ENCODE peak calls at places on chromosome 17, in five cellular contexts. One of them, this sample, is unnamed.

GRCh38 chr17:65228734-65229390 is 91.7 kb downstream of the RGS9 start:
- DNase-seq in CD8-positive, alpha-beta memory T cell: peak; percentile 60
- DNase-seq in T-helper 2 cell: peak; percentile 35
- DNase-seq in NAMALWA: peak; percentile 17
- DNase-seq in coronary artery: no peak
- DNase-seq in this sample: no peak

GRCh38 chr17:50322271-50322670 is 23.7 kb upstream of the XYLT2 start:
- DNase-seq in CD8-positive, alpha-beta memory T cell: no peak
- DNase-seq in T-helper 2 cell: no peak
- DNase-seq in NAMALWA: no peak
- DNase-seq in coronary artery: no peak
- DNase-seq in this sample: no peak

GRCh38 chr17:79065105-79065670 is 9.4 kb upstream of the ENGASE start:
- DNase-seq in CD8-positive, alpha-beta memory T cell: peak; percentile 67
- DNase-seq in T-helper 2 cell: peak; percentile 22
- DNase-seq in NAMALWA: peak; percentile 53
- DNase-seq in coronary artery: no peak
- DNase-seq in this sample: peak; percentile 46

GRCh38 chr17:14389656-14390055 is 88.8 kb downstream of the HS3ST3B1 start:
- DNase-seq in CD8-positive, alpha-beta memory T cell: no peak
- DNase-seq in T-helper 2 cell: no peak
- DNase-seq in NAMALWA: no peak
- DNase-seq in coronary artery: no peak
- DNase-seq in this sample: no peak

GRCh38 chr17:79201119-79201518 is 126.5 kb downstream of the ENGASE start:
- DNase-seq in CD8-positive, alpha-beta memory T cell: no peak
- DNase-seq in T-helper 2 cell: no peak
- DNase-seq in NAMALWA: no peak
- DNase-seq in coronary artery: no peak
- DNase-seq in this sample: no peak

GRCh38 chr17:41873559-41874292 is 8.5 kb upstream of the KLHL11 start:
- DNase-seq in CD8-positive, alpha-beta memory T cell: no peak
- DNase-seq in T-helper 2 cell: no peak
- DNase-seq in NAMALWA: no peak
- DNase-seq in coronary artery: no peak
- DNase-seq in this sample: no peak

GRCh38 chr17:40472733-40473452 is 28.5 kb downstream of the TNS4 start:
- DNase-seq in CD8-positive, alpha-beta memory T cell: no peak
- DNase-seq in T-helper 2 cell: no peak
- DNase-seq in NAMALWA: no peak
- DNase-seq in coronary artery: no peak
- DNase-seq in this sample: no peak

GRCh38 chr17:72438783-72439182 is 318.0 kb downstream of the SOX9 start:
- DNase-seq in CD8-positive, alpha-beta memory T cell: no peak
- DNase-seq in T-helper 2 cell: no peak
- DNase-seq in NAMALWA: no peak
- DNase-seq in coronary artery: no peak
- DNase-seq in this sample: no peak

GRCh38 chr17:7080445-7081041 is 492 bp upstream of the CLEC10A start:
- DNase-seq in CD8-positive, alpha-beta memory T cell: no peak
- DNase-seq in T-helper 2 cell: no peak
- DNase-seq in NAMALWA: no peak
- DNase-seq in coronary artery: no peak
- DNase-seq in this sample: no peak

GRCh38 chr17:70313450-70313849 is 144.1 kb downstream of the KCNJ2 start:
- DNase-seq in CD8-positive, alpha-beta memory T cell: no peak
- DNase-seq in T-helper 2 cell: no peak
- DNase-seq in NAMALWA: no peak
- DNase-seq in coronary artery: no peak
- DNase-seq in this sample: no peak

GRCh38 chr17:17732892-17733670 is 51.8 kb downstream of the RAI1 start:
- DNase-seq in CD8-positive, alpha-beta memory T cell: no peak
- DNase-seq in T-helper 2 cell: no peak
- DNase-seq in NAMALWA: no peak
- DNase-seq in coronary artery: no peak
- DNase-seq in this sample: no peak

GRCh38 chr17:81018044-81018802 is 16.7 kb upstream of the BAIAP2 start:
- DNase-seq in CD8-positive, alpha-beta memory T cell: no peak
- DNase-seq in T-helper 2 cell: peak; percentile 16
- DNase-seq in NAMALWA: no peak
- DNase-seq in coronary artery: peak; percentile 69
- DNase-seq in this sample: no peak

GRCh38 chr17:40333781-40334453 is 24.9 kb downstream of the RARA start:
- DNase-seq in CD8-positive, alpha-beta memory T cell: no peak
- DNase-seq in T-helper 2 cell: no peak
- DNase-seq in NAMALWA: no peak
- DNase-seq in coronary artery: no peak
- DNase-seq in this sample: no peak

GRCh38 chr17:27315322-27315721 is 21.4 kb downstream of the WSB1 start:
- DNase-seq in CD8-positive, alpha-beta memory T cell: no peak
- DNase-seq in T-helper 2 cell: no peak
- DNase-seq in NAMALWA: no peak
- DNase-seq in coronary artery: peak; percentile 85
- DNase-seq in this sample: no peak

GRCh38 chr17:70407501-70407900 is 238.2 kb downstream of the KCNJ2 start:
- DNase-seq in CD8-positive, alpha-beta memory T cell: no peak
- DNase-seq in T-helper 2 cell: no peak
- DNase-seq in NAMALWA: no peak
- DNase-seq in coronary artery: no peak
- DNase-seq in this sample: no peak

GRCh38 chr17:60676758-60677307 is 818 bp upstream of the BCAS3 start:
- DNase-seq in CD8-positive, alpha-beta memory T cell: no peak
- DNase-seq in T-helper 2 cell: no peak
- DNase-seq in NAMALWA: no peak
- DNase-seq in coronary artery: no peak
- DNase-seq in this sample: no peak

GRCh38 chr17:78903101-78903779 is at the start of gene CEP295NL:
- DNase-seq in CD8-positive, alpha-beta memory T cell: no peak
- DNase-seq in T-helper 2 cell: no peak
- DNase-seq in NAMALWA: peak; percentile 51
- DNase-seq in coronary artery: no peak
- DNase-seq in this sample: no peak

GRCh38 chr17:7903154-7904103 is 12.7 kb downstream of the RNF227 start:
- DNase-seq in CD8-positive, alpha-beta memory T cell: no peak
- DNase-seq in T-helper 2 cell: no peak
- DNase-seq in NAMALWA: no peak
- DNase-seq in coronary artery: no peak
- DNase-seq in this sample: no peak

GRCh38 chr17:14299261-14300093 is 1.4 kb upstream of the HS3ST3B1 start:
- DNase-seq in CD8-positive, alpha-beta memory T cell: peak; percentile 58
- DNase-seq in T-helper 2 cell: peak; percentile 19
- DNase-seq in NAMALWA: no peak
- DNase-seq in coronary artery: no peak
- DNase-seq in this sample: peak; percentile 47

GRCh38 chr17:4023220-4023619 is 59.0 kb upstream of the ATP2A3 start:
- DNase-seq in CD8-positive, alpha-beta memory T cell: no peak
- DNase-seq in T-helper 2 cell: no peak
- DNase-seq in NAMALWA: no peak
- DNase-seq in coronary artery: no peak
- DNase-seq in this sample: no peak

GRCh38 chr17:1323336-1323735 is 43.9 kb downstream of the TRARG1 start:
- DNase-seq in CD8-positive, alpha-beta memory T cell: no peak
- DNase-seq in T-helper 2 cell: no peak
- DNase-seq in NAMALWA: no peak
- DNase-seq in coronary artery: no peak
- DNase-seq in this sample: no peak

GRCh38 chr17:39404542-39405378 is 3.3 kb upstream of the FBXL20 start:
- DNase-seq in CD8-positive, alpha-beta memory T cell: no peak
- DNase-seq in T-helper 2 cell: no peak
- DNase-seq in NAMALWA: no peak
- DNase-seq in coronary artery: no peak
- DNase-seq in this sample: no peak

GRCh38 chr17:21058098-21058893 is 15.5 kb upstream of the USP22 start:
- DNase-seq in CD8-positive, alpha-beta memory T cell: no peak
- DNase-seq in T-helper 2 cell: no peak
- DNase-seq in NAMALWA: no peak
- DNase-seq in coronary artery: no peak
- DNase-seq in this sample: no peak

GRCh38 chr17:9645858-9646555 is 690 bp downstream of the USP43 start:
- DNase-seq in CD8-positive, alpha-beta memory T cell: no peak
- DNase-seq in T-helper 2 cell: no peak
- DNase-seq in NAMALWA: no peak
- DNase-seq in coronary artery: no peak
- DNase-seq in this sample: peak; percentile 8

GRCh38 chr17:65978881-65979280 is 213.1 kb downstream of the CEP112 start:
- DNase-seq in CD8-positive, alpha-beta memory T cell: no peak
- DNase-seq in T-helper 2 cell: no peak
- DNase-seq in NAMALWA: no peak
- DNase-seq in coronary artery: no peak
- DNase-seq in this sample: no peak

GRCh38 chr17:78709119-78709681 is 72.9 kb downstream of the CYTH1 start:
- DNase-seq in CD8-positive, alpha-beta memory T cell: no peak
- DNase-seq in T-helper 2 cell: no peak
- DNase-seq in NAMALWA: peak; percentile 79
- DNase-seq in coronary artery: no peak
- DNase-seq in this sample: no peak

GRCh38 chr17:49887086-49887743 is 39.3 kb upstream of the TAC4 start:
- DNase-seq in CD8-positive, alpha-beta memory T cell: no peak
- DNase-seq in T-helper 2 cell: no peak
- DNase-seq in NAMALWA: no peak
- DNase-seq in coronary artery: no peak
- DNase-seq in this sample: no peak

GRCh38 chr17:80116276-80116922 is 15.0 kb downstream of the GAA start:
- DNase-seq in CD8-positive, alpha-beta memory T cell: no peak
- DNase-seq in T-helper 2 cell: no peak
- DNase-seq in NAMALWA: no peak
- DNase-seq in coronary artery: no peak
- DNase-seq in this sample: no peak

GRCh38 chr17:74994440-74994839 is 7.0 kb downstream of the CDR2L start:
- DNase-seq in CD8-positive, alpha-beta memory T cell: no peak
- DNase-seq in T-helper 2 cell: no peak
- DNase-seq in NAMALWA: no peak
- DNase-seq in coronary artery: no peak
- DNase-seq in this sample: no peak

GRCh38 chr17:231966-232807 is 50.7 kb upstream of the DOC2B start:
- DNase-seq in CD8-positive, alpha-beta memory T cell: peak; percentile 31
- DNase-seq in T-helper 2 cell: no peak
- DNase-seq in NAMALWA: no peak
- DNase-seq in coronary artery: no peak
- DNase-seq in this sample: no peak

GRCh38 chr17:66889480-66890230 is 54.7 kb downstream of the CACNG5 start:
- DNase-seq in CD8-positive, alpha-beta memory T cell: no peak
- DNase-seq in T-helper 2 cell: no peak
- DNase-seq in NAMALWA: no peak
- DNase-seq in coronary artery: no peak
- DNase-seq in this sample: no peak

GRCh38 chr17:70390059-70390458 is 220.7 kb downstream of the KCNJ2 start:
- DNase-seq in CD8-positive, alpha-beta memory T cell: no peak
- DNase-seq in T-helper 2 cell: no peak
- DNase-seq in NAMALWA: no peak
- DNase-seq in coronary artery: no peak
- DNase-seq in this sample: no peak

GRCh38 chr17:43994272-43995149 is 9.9 kb upstream of the NAGS start:
- DNase-seq in CD8-positive, alpha-beta memory T cell: peak; percentile 76
- DNase-seq in T-helper 2 cell: peak; percentile 35
- DNase-seq in NAMALWA: peak; percentile 80
- DNase-seq in coronary artery: no peak
- DNase-seq in this sample: peak; percentile 53

GRCh38 chr17:5430413-5430999 is 8.4 kb downstream of the C1QBP start:
- DNase-seq in CD8-positive, alpha-beta memory T cell: no peak
- DNase-seq in T-helper 2 cell: no peak
- DNase-seq in NAMALWA: no peak
- DNase-seq in coronary artery: no peak
- DNase-seq in this sample: no peak

GRCh38 chr17:78484300-78485159 is 92.7 kb downstream of the DNAH17 start:
- DNase-seq in CD8-positive, alpha-beta memory T cell: peak; percentile 71
- DNase-seq in T-helper 2 cell: peak; percentile 20
- DNase-seq in NAMALWA: peak; percentile 63
- DNase-seq in coronary artery: no peak
- DNase-seq in this sample: peak; percentile 44

GRCh38 chr17:68133370-68134045 is 98.0 kb downstream of the KPNA2 start:
- DNase-seq in CD8-positive, alpha-beta memory T cell: no peak
- DNase-seq in T-helper 2 cell: no peak
- DNase-seq in NAMALWA: no peak
- DNase-seq in coronary artery: no peak
- DNase-seq in this sample: no peak